ENCODE peak calls at places on chromosome 18, in five cellular contexts. One of them, this sample, is unnamed.

GRCh38 chr18:78830826-78831225 is 148.8 kb upstream of the SALL3 start:
- DNase-seq in right lobe of liver: no peak
- DNase-seq in effector memory CD4-positive, alpha-beta T cell: no peak
- DNase-seq in IMR-90: no peak
- DNase-seq in stomach: no peak
- DNase-seq in this sample: no peak

GRCh38 chr18:79873449-79874110 is 75.8 kb downstream of the KCNG2 start:
- DNase-seq in right lobe of liver: no peak
- DNase-seq in effector memory CD4-positive, alpha-beta T cell: no peak
- DNase-seq in IMR-90: no peak
- DNase-seq in stomach: no peak
- DNase-seq in this sample: peak

GRCh38 chr18:9820719-9821118 is 65.1 kb upstream of the TXNDC2 start:
- DNase-seq in right lobe of liver: no peak
- DNase-seq in effector memory CD4-positive, alpha-beta T cell: no peak
- DNase-seq in IMR-90: no peak
- DNase-seq in stomach: no peak
- DNase-seq in this sample: no peak

GRCh38 chr18:55264108-55264507 is 304.8 kb upstream of the CCDC68 start:
- DNase-seq in right lobe of liver: no peak
- DNase-seq in effector memory CD4-positive, alpha-beta T cell: no peak
- DNase-seq in IMR-90: peak
- DNase-seq in stomach: no peak
- DNase-seq in this sample: no peak

GRCh38 chr18:25097119-25098114 is 254.5 kb downstream of the ZNF521 start:
- DNase-seq in right lobe of liver: no peak
- DNase-seq in effector memory CD4-positive, alpha-beta T cell: no peak
- DNase-seq in IMR-90: peak
- DNase-seq in stomach: no peak
- DNase-seq in this sample: no peak

GRCh38 chr18:39871976-39872375 is 2083.1 kb upstream of the PIK3C3 start:
- DNase-seq in right lobe of liver: no peak
- DNase-seq in effector memory CD4-positive, alpha-beta T cell: no peak
- DNase-seq in IMR-90: no peak
- DNase-seq in stomach: no peak
- DNase-seq in this sample: no peak

GRCh38 chr18:63365909-63366269 is 1.1 kb downstream of the KDSR start:
- DNase-seq in right lobe of liver: no peak
- DNase-seq in effector memory CD4-positive, alpha-beta T cell: no peak
- DNase-seq in IMR-90: peak
- DNase-seq in stomach: no peak
- DNase-seq in this sample: no peak

GRCh38 chr18:62754026-62754425 is 38.7 kb downstream of the PHLPP1 start:
- DNase-seq in right lobe of liver: no peak
- DNase-seq in effector memory CD4-positive, alpha-beta T cell: no peak
- DNase-seq in IMR-90: no peak
- DNase-seq in stomach: no peak
- DNase-seq in this sample: no peak

GRCh38 chr18:80228051-80228848 is 19.1 kb downstream of the PARD6G start:
- DNase-seq in right lobe of liver: no peak
- DNase-seq in effector memory CD4-positive, alpha-beta T cell: no peak
- DNase-seq in IMR-90: no peak
- DNase-seq in stomach: no peak
- DNase-seq in this sample: no peak

GRCh38 chr18:79410171-79410641 is 14.5 kb downstream of the NFATC1 start:
- DNase-seq in right lobe of liver: no peak
- DNase-seq in effector memory CD4-positive, alpha-beta T cell: no peak
- DNase-seq in IMR-90: no peak
- DNase-seq in stomach: no peak
- DNase-seq in this sample: no peak

GRCh38 chr18:67475673-67476072 is 40.8 kb downstream of the DSEL start:
- DNase-seq in right lobe of liver: no peak
- DNase-seq in effector memory CD4-positive, alpha-beta T cell: no peak
- DNase-seq in IMR-90: peak
- DNase-seq in stomach: no peak
- DNase-seq in this sample: no peak

GRCh38 chr18:55790296-55790695 is 202.3 kb upstream of the TCF4 start:
- DNase-seq in right lobe of liver: no peak
- DNase-seq in effector memory CD4-positive, alpha-beta T cell: no peak
- DNase-seq in IMR-90: peak
- DNase-seq in stomach: no peak
- DNase-seq in this sample: no peak

GRCh38 chr18:59631583-59632181 is 65.5 kb downstream of the CCBE1 start:
- DNase-seq in right lobe of liver: no peak
- DNase-seq in effector memory CD4-positive, alpha-beta T cell: no peak
- DNase-seq in IMR-90: peak
- DNase-seq in stomach: no peak
- DNase-seq in this sample: no peak

GRCh38 chr18:10482985-10483949 is 28.8 kb downstream of the APCDD1 start:
- DNase-seq in right lobe of liver: no peak
- DNase-seq in effector memory CD4-positive, alpha-beta T cell: no peak
- DNase-seq in IMR-90: no peak
- DNase-seq in stomach: no peak
- DNase-seq in this sample: no peak

GRCh38 chr18:13103366-13103765 is 112.2 kb downstream of the CEP192 start:
- DNase-seq in right lobe of liver: no peak
- DNase-seq in effector memory CD4-positive, alpha-beta T cell: no peak
- DNase-seq in IMR-90: no peak
- DNase-seq in stomach: no peak
- DNase-seq in this sample: no peak

GRCh38 chr18:72160504-72161445 is 383.4 kb downstream of the CBLN2 start:
- DNase-seq in right lobe of liver: no peak
- DNase-seq in effector memory CD4-positive, alpha-beta T cell: no peak
- DNase-seq in IMR-90: no peak
- DNase-seq in stomach: no peak
- DNase-seq in this sample: no peak

GRCh38 chr18:10316778-10317177 is 137.7 kb upstream of the APCDD1 start:
- DNase-seq in right lobe of liver: no peak
- DNase-seq in effector memory CD4-positive, alpha-beta T cell: no peak
- DNase-seq in IMR-90: no peak
- DNase-seq in stomach: no peak
- DNase-seq in this sample: no peak

GRCh38 chr18:22559414-22560282 is 141.9 kb upstream of the CTAGE1 start:
- DNase-seq in right lobe of liver: peak
- DNase-seq in effector memory CD4-positive, alpha-beta T cell: no peak
- DNase-seq in IMR-90: peak
- DNase-seq in stomach: peak
- DNase-seq in this sample: peak

GRCh38 chr18:51120809-51121596 is 76.5 kb downstream of the MEX3C start:
- DNase-seq in right lobe of liver: peak
- DNase-seq in effector memory CD4-positive, alpha-beta T cell: no peak
- DNase-seq in IMR-90: no peak
- DNase-seq in stomach: no peak
- DNase-seq in this sample: no peak

GRCh38 chr18:22108674-22109073 is 60.7 kb upstream of the GATA6 start:
- DNase-seq in right lobe of liver: peak
- DNase-seq in effector memory CD4-positive, alpha-beta T cell: no peak
- DNase-seq in IMR-90: no peak
- DNase-seq in stomach: peak
- DNase-seq in this sample: no peak

GRCh38 chr18:55737266-55737665 is 149.3 kb upstream of the TCF4 start:
- DNase-seq in right lobe of liver: no peak
- DNase-seq in effector memory CD4-positive, alpha-beta T cell: no peak
- DNase-seq in IMR-90: no peak
- DNase-seq in stomach: no peak
- DNase-seq in this sample: no peak

GRCh38 chr18:415627-416612 is 84.6 kb downstream of the COLEC12 start:
- DNase-seq in right lobe of liver: no peak
- DNase-seq in effector memory CD4-positive, alpha-beta T cell: no peak
- DNase-seq in IMR-90: peak
- DNase-seq in stomach: no peak
- DNase-seq in this sample: no peak

GRCh38 chr18:44128365-44128764 is 552.3 kb upstream of the SETBP1 start:
- DNase-seq in right lobe of liver: no peak
- DNase-seq in effector memory CD4-positive, alpha-beta T cell: no peak
- DNase-seq in IMR-90: peak
- DNase-seq in stomach: no peak
- DNase-seq in this sample: no peak

GRCh38 chr18:45783097-45784075 is 42.1 kb upstream of the SIGLEC15 start:
- DNase-seq in right lobe of liver: no peak
- DNase-seq in effector memory CD4-positive, alpha-beta T cell: no peak
- DNase-seq in IMR-90: peak
- DNase-seq in stomach: no peak
- DNase-seq in this sample: no peak

GRCh38 chr18:75083131-75083530 is 125.8 kb downstream of the PTGR3 start:
- DNase-seq in right lobe of liver: no peak
- DNase-seq in effector memory CD4-positive, alpha-beta T cell: no peak
- DNase-seq in IMR-90: no peak
- DNase-seq in stomach: no peak
- DNase-seq in this sample: no peak

GRCh38 chr18:48942086-48942485 is 8.7 kb downstream of the SMAD7 start:
- DNase-seq in right lobe of liver: no peak
- DNase-seq in effector memory CD4-positive, alpha-beta T cell: no peak
- DNase-seq in IMR-90: no peak
- DNase-seq in stomach: no peak
- DNase-seq in this sample: no peak

GRCh38 chr18:48941672-48942071 is 9.1 kb downstream of the SMAD7 start:
- DNase-seq in right lobe of liver: no peak
- DNase-seq in effector memory CD4-positive, alpha-beta T cell: no peak
- DNase-seq in IMR-90: no peak
- DNase-seq in stomach: no peak
- DNase-seq in this sample: no peak

GRCh38 chr18:48942554-48943261 is 8.1 kb downstream of the SMAD7 start:
- DNase-seq in right lobe of liver: peak
- DNase-seq in effector memory CD4-positive, alpha-beta T cell: no peak
- DNase-seq in IMR-90: peak
- DNase-seq in stomach: peak
- DNase-seq in this sample: no peak

GRCh38 chr18:48939368-48940097 is 11.2 kb downstream of the SMAD7 start:
- DNase-seq in right lobe of liver: no peak
- DNase-seq in effector memory CD4-positive, alpha-beta T cell: no peak
- DNase-seq in IMR-90: no peak
- DNase-seq in stomach: no peak
- DNase-seq in this sample: no peak

GRCh38 chr18:48940854-48941531 is 9.8 kb downstream of the SMAD7 start:
- DNase-seq in right lobe of liver: no peak
- DNase-seq in effector memory CD4-positive, alpha-beta T cell: peak
- DNase-seq in IMR-90: peak
- DNase-seq in stomach: no peak
- DNase-seq in this sample: no peak
- H3K4me3 ChIP-seq in right lobe of liver: no peak
- H3K4me3 ChIP-seq in effector memory CD4-positive, alpha-beta T cell: peak
- H3K4me3 ChIP-seq in IMR-90: no peak
- H3K4me3 ChIP-seq in stomach: no peak
- H3K4me3 ChIP-seq in this sample: no peak

GRCh38 chr18:42113529-42114191 is 158.6 kb downstream of the PIK3C3 start:
- DNase-seq in right lobe of liver: no peak
- DNase-seq in effector memory CD4-positive, alpha-beta T cell: no peak
- DNase-seq in IMR-90: peak
- DNase-seq in stomach: no peak
- DNase-seq in this sample: no peak

GRCh38 chr18:42112657-42113420 is 157.8 kb downstream of the PIK3C3 start:
- DNase-seq in right lobe of liver: no peak
- DNase-seq in effector memory CD4-positive, alpha-beta T cell: no peak
- DNase-seq in IMR-90: no peak
- DNase-seq in stomach: no peak
- DNase-seq in this sample: no peak

DNA sequence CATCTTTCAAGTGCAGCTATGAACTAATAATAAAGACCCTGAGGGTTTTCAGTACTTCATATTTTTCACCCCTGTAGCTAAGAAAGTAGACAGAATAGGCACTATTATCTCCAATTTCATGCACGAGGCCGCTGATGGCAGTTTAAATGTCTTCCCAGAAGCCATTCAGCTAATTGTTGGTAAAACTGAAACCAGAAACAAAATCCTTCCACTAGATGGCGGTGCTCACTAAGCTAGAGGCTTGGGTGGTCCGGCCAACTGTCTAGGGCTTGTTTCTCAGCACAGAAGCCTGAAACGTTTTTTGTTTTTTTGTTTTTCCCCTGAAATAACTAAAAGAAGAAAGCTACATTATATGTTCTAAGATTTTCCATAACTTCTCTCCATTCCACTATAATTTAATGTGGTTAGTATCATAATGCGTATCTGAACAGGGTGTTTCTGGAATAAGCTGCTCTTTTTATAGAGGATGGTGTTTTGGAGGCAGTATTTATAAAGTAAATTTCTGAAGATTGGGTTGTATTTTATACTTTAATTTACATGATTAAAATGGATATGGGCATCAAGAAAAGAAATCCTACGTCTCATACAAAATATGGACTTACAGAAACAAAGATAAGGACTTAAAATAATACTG is 159.4 kb downstream of the PIK3C3 start:
- DNase-seq in right lobe of liver: peak
- DNase-seq in effector memory CD4-positive, alpha-beta T cell: no peak
- DNase-seq in IMR-90: peak
- DNase-seq in stomach: peak
- DNase-seq in this sample: no peak
- H3K4me3 ChIP-seq in right lobe of liver: no peak
- H3K4me3 ChIP-seq in effector memory CD4-positive, alpha-beta T cell: no peak
- H3K4me3 ChIP-seq in IMR-90: no peak
- H3K4me3 ChIP-seq in stomach: no peak
- H3K4me3 ChIP-seq in this sample: no peak

GRCh38 chr18:28150925-28151324 is 26.0 kb downstream of the CDH2 start:
- DNase-seq in right lobe of liver: no peak
- DNase-seq in effector memory CD4-positive, alpha-beta T cell: no peak
- DNase-seq in IMR-90: no peak
- DNase-seq in stomach: no peak
- DNase-seq in this sample: no peak

GRCh38 chr18:28151434-28151833 is 25.5 kb downstream of the CDH2 start:
- DNase-seq in right lobe of liver: no peak
- DNase-seq in effector memory CD4-positive, alpha-beta T cell: no peak
- DNase-seq in IMR-90: no peak
- DNase-seq in stomach: no peak
- DNase-seq in this sample: no peak

GRCh38 chr18:28149810-28150420 is 27.0 kb downstream of the CDH2 start:
- DNase-seq in right lobe of liver: no peak
- DNase-seq in effector memory CD4-positive, alpha-beta T cell: no peak
- DNase-seq in IMR-90: no peak
- DNase-seq in stomach: no peak
- DNase-seq in this sample: no peak

GRCh38 chr18:28143725-28144124 is 33.2 kb downstream of the CDH2 start:
- DNase-seq in right lobe of liver: no peak
- DNase-seq in effector memory CD4-positive, alpha-beta T cell: no peak
- DNase-seq in IMR-90: no peak
- DNase-seq in stomach: no peak
- DNase-seq in this sample: no peak

DNA sequence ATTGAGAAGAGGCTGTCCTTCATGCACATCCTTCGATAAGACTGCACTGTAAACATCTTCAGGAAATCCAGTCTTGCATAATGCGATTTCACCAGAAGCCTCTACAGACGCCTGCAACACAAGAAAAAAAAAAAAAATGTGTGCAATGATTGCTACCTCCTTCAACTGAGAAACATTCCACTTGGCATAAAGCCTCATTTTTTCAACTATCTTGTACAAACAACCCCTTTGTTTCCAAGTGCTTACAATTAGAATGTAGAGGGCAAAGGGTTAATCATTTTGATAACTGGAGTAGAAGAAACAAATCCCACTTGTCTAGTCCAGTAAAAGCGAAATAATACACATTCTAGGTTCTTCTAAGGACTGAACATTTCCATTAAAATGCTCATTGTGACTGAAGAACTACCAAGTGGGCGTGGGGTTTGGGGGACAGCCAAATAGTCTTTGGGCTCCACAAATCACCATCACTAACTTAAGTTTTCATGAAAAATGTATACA is 29.2 kb downstream of the CDH2 start:
- DNase-seq in right lobe of liver: no peak
- DNase-seq in effector memory CD4-positive, alpha-beta T cell: no peak
- DNase-seq in IMR-90: peak
- DNase-seq in stomach: no peak
- DNase-seq in this sample: no peak
- H3K4me3 ChIP-seq in right lobe of liver: no peak
- H3K4me3 ChIP-seq in effector memory CD4-positive, alpha-beta T cell: no peak
- H3K4me3 ChIP-seq in IMR-90: no peak
- H3K4me3 ChIP-seq in stomach: no peak
- H3K4me3 ChIP-seq in this sample: no peak

GRCh38 chr18:34758378-34758948 is 48.4 kb downstream of the DTNA start:
- DNase-seq in right lobe of liver: no peak
- DNase-seq in effector memory CD4-positive, alpha-beta T cell: no peak
- DNase-seq in IMR-90: no peak
- DNase-seq in stomach: no peak
- DNase-seq in this sample: no peak
- H3K4me3 ChIP-seq in right lobe of liver: no peak
- H3K4me3 ChIP-seq in effector memory CD4-positive, alpha-beta T cell: no peak
- H3K4me3 ChIP-seq in IMR-90: no peak
- H3K4me3 ChIP-seq in stomach: no peak
- H3K4me3 ChIP-seq in this sample: no peak

This sample was measured in suprapubic skin.